ENCODE peak calls at places on chromosomes 1 and 21, in eight cellular contexts. One of them, this sample, is unnamed.

GRCh38 chr1:99456536-99456935 is 189.4 kb upstream of the PALMD start:
- DNase-seq in nucleus accumbens: no peak
- DNase-seq in choroid plexus epithelial cell: peak; percentile 17
- DNase-seq in stimulated activated CD8-positive, alpha-beta memory T cell treated with anti-CD3 and anti-CD28 coated beads, Interleukin-12 subunit alpha, Interleukin-12 subunit beta, amount 100 ng/mL, for 4 hours: no peak
- DNase-seq in NCI-H1048: no peak
- DNase-seq in C1 segment of cervical spinal cord: no peak
- DNase-seq in stimulated activated CD4-positive, alpha-beta T cell treated with anti-CD3 and anti-CD28 coated beads, Interleukin-4, amount 100 ng/mL, for 4 hours: no peak
- DNase-seq in cardiac muscle cell: no peak
- DNase-seq in this sample: no peak

GRCh38 chr1:29122987-29123870 is 474 bp downstream of the TMEM200B start:
- DNase-seq in nucleus accumbens: no peak
- DNase-seq in choroid plexus epithelial cell: peak; percentile 42
- DNase-seq in stimulated activated CD8-positive, alpha-beta memory T cell treated with anti-CD3 and anti-CD28 coated beads, Interleukin-12 subunit alpha, Interleukin-12 subunit beta, amount 100 ng/mL, for 4 hours: no peak
- DNase-seq in NCI-H1048: no peak
- DNase-seq in C1 segment of cervical spinal cord: no peak
- DNase-seq in stimulated activated CD4-positive, alpha-beta T cell treated with anti-CD3 and anti-CD28 coated beads, Interleukin-4, amount 100 ng/mL, for 4 hours: no peak
- DNase-seq in cardiac muscle cell: peak; percentile 53
- DNase-seq in this sample: no peak

GRCh38 chr1:21665711-21666571 is 3.2 kb downstream of the RAP1GAP start:
- DNase-seq in nucleus accumbens: no peak
- DNase-seq in choroid plexus epithelial cell: no peak
- DNase-seq in stimulated activated CD8-positive, alpha-beta memory T cell treated with anti-CD3 and anti-CD28 coated beads, Interleukin-12 subunit alpha, Interleukin-12 subunit beta, amount 100 ng/mL, for 4 hours: no peak
- DNase-seq in NCI-H1048: no peak
- DNase-seq in C1 segment of cervical spinal cord: no peak
- DNase-seq in stimulated activated CD4-positive, alpha-beta T cell treated with anti-CD3 and anti-CD28 coated beads, Interleukin-4, amount 100 ng/mL, for 4 hours: no peak
- DNase-seq in cardiac muscle cell: no peak
- DNase-seq in this sample: no peak

GRCh38 chr1:42105025-42105424 is 48.2 kb upstream of the GUCA2B start:
- DNase-seq in nucleus accumbens: no peak
- DNase-seq in choroid plexus epithelial cell: no peak
- DNase-seq in stimulated activated CD8-positive, alpha-beta memory T cell treated with anti-CD3 and anti-CD28 coated beads, Interleukin-12 subunit alpha, Interleukin-12 subunit beta, amount 100 ng/mL, for 4 hours: no peak
- DNase-seq in NCI-H1048: no peak
- DNase-seq in C1 segment of cervical spinal cord: no peak
- DNase-seq in stimulated activated CD4-positive, alpha-beta T cell treated with anti-CD3 and anti-CD28 coated beads, Interleukin-4, amount 100 ng/mL, for 4 hours: no peak
- DNase-seq in cardiac muscle cell: no peak
- DNase-seq in this sample: no peak

GRCh38 chr1:209646558-209646957 is 5.7 kb downstream of the LAMB3 start:
- DNase-seq in nucleus accumbens: no peak
- DNase-seq in choroid plexus epithelial cell: peak; percentile 52
- DNase-seq in stimulated activated CD8-positive, alpha-beta memory T cell treated with anti-CD3 and anti-CD28 coated beads, Interleukin-12 subunit alpha, Interleukin-12 subunit beta, amount 100 ng/mL, for 4 hours: no peak
- DNase-seq in NCI-H1048: no peak
- DNase-seq in C1 segment of cervical spinal cord: no peak
- DNase-seq in stimulated activated CD4-positive, alpha-beta T cell treated with anti-CD3 and anti-CD28 coated beads, Interleukin-4, amount 100 ng/mL, for 4 hours: no peak
- DNase-seq in cardiac muscle cell: no peak
- DNase-seq in this sample: no peak

GRCh38 chr1:157085416-157085815 is 14.2 kb downstream of the ETV3L start:
- DNase-seq in nucleus accumbens: no peak
- DNase-seq in choroid plexus epithelial cell: no peak
- DNase-seq in stimulated activated CD8-positive, alpha-beta memory T cell treated with anti-CD3 and anti-CD28 coated beads, Interleukin-12 subunit alpha, Interleukin-12 subunit beta, amount 100 ng/mL, for 4 hours: no peak
- DNase-seq in NCI-H1048: no peak
- DNase-seq in C1 segment of cervical spinal cord: no peak
- DNase-seq in stimulated activated CD4-positive, alpha-beta T cell treated with anti-CD3 and anti-CD28 coated beads, Interleukin-4, amount 100 ng/mL, for 4 hours: no peak
- DNase-seq in cardiac muscle cell: no peak
- DNase-seq in this sample: no peak

GRCh38 chr21:36699546-36700294 is 805 bp downstream of the SIM2 start:
- DNase-seq in nucleus accumbens: no peak
- DNase-seq in choroid plexus epithelial cell: no peak
- DNase-seq in stimulated activated CD8-positive, alpha-beta memory T cell treated with anti-CD3 and anti-CD28 coated beads, Interleukin-12 subunit alpha, Interleukin-12 subunit beta, amount 100 ng/mL, for 4 hours: no peak
- DNase-seq in NCI-H1048: no peak
- DNase-seq in C1 segment of cervical spinal cord: no peak
- DNase-seq in stimulated activated CD4-positive, alpha-beta T cell treated with anti-CD3 and anti-CD28 coated beads, Interleukin-4, amount 100 ng/mL, for 4 hours: no peak
- DNase-seq in cardiac muscle cell: no peak
- DNase-seq in this sample: no peak

GRCh38 chr1:69373520-69373919 is 194.2 kb upstream of the LRRC7 start:
- DNase-seq in nucleus accumbens: no peak
- DNase-seq in choroid plexus epithelial cell: no peak
- DNase-seq in stimulated activated CD8-positive, alpha-beta memory T cell treated with anti-CD3 and anti-CD28 coated beads, Interleukin-12 subunit alpha, Interleukin-12 subunit beta, amount 100 ng/mL, for 4 hours: no peak
- DNase-seq in NCI-H1048: no peak
- DNase-seq in C1 segment of cervical spinal cord: no peak
- DNase-seq in stimulated activated CD4-positive, alpha-beta T cell treated with anti-CD3 and anti-CD28 coated beads, Interleukin-4, amount 100 ng/mL, for 4 hours: no peak
- DNase-seq in cardiac muscle cell: no peak
- DNase-seq in this sample: no peak

GRCh38 chr1:186532481-186532880 is 71.6 kb upstream of the PDC start:
- DNase-seq in nucleus accumbens: no peak
- DNase-seq in choroid plexus epithelial cell: no peak
- DNase-seq in stimulated activated CD8-positive, alpha-beta memory T cell treated with anti-CD3 and anti-CD28 coated beads, Interleukin-12 subunit alpha, Interleukin-12 subunit beta, amount 100 ng/mL, for 4 hours: no peak
- DNase-seq in NCI-H1048: no peak
- DNase-seq in C1 segment of cervical spinal cord: no peak
- DNase-seq in stimulated activated CD4-positive, alpha-beta T cell treated with anti-CD3 and anti-CD28 coated beads, Interleukin-4, amount 100 ng/mL, for 4 hours: no peak
- DNase-seq in cardiac muscle cell: no peak
- DNase-seq in this sample: no peak

GRCh38 chr21:34889537-34890257 is 159.4 kb downstream of the RUNX1 start:
- DNase-seq in nucleus accumbens: no peak
- DNase-seq in choroid plexus epithelial cell: peak; percentile 83
- DNase-seq in stimulated activated CD8-positive, alpha-beta memory T cell treated with anti-CD3 and anti-CD28 coated beads, Interleukin-12 subunit alpha, Interleukin-12 subunit beta, amount 100 ng/mL, for 4 hours: peak; percentile 68
- DNase-seq in NCI-H1048: peak; percentile 21
- DNase-seq in C1 segment of cervical spinal cord: no peak
- DNase-seq in stimulated activated CD4-positive, alpha-beta T cell treated with anti-CD3 and anti-CD28 coated beads, Interleukin-4, amount 100 ng/mL, for 4 hours: peak; percentile 73
- DNase-seq in cardiac muscle cell: peak; percentile 72
- DNase-seq in this sample: peak; percentile 66

GRCh38 chr1:90919190-90919719 is 102.6 kb downstream of the ZNF644 start:
- DNase-seq in nucleus accumbens: no peak
- DNase-seq in choroid plexus epithelial cell: no peak
- DNase-seq in stimulated activated CD8-positive, alpha-beta memory T cell treated with anti-CD3 and anti-CD28 coated beads, Interleukin-12 subunit alpha, Interleukin-12 subunit beta, amount 100 ng/mL, for 4 hours: no peak
- DNase-seq in NCI-H1048: no peak
- DNase-seq in C1 segment of cervical spinal cord: no peak
- DNase-seq in stimulated activated CD4-positive, alpha-beta T cell treated with anti-CD3 and anti-CD28 coated beads, Interleukin-4, amount 100 ng/mL, for 4 hours: no peak
- DNase-seq in cardiac muscle cell: no peak
- DNase-seq in this sample: no peak

GRCh38 chr21:39484711-39485264 is 33.0 kb downstream of the SH3BGR start:
- DNase-seq in nucleus accumbens: no peak
- DNase-seq in choroid plexus epithelial cell: peak; percentile 5
- DNase-seq in stimulated activated CD8-positive, alpha-beta memory T cell treated with anti-CD3 and anti-CD28 coated beads, Interleukin-12 subunit alpha, Interleukin-12 subunit beta, amount 100 ng/mL, for 4 hours: no peak
- DNase-seq in NCI-H1048: no peak
- DNase-seq in C1 segment of cervical spinal cord: no peak
- DNase-seq in stimulated activated CD4-positive, alpha-beta T cell treated with anti-CD3 and anti-CD28 coated beads, Interleukin-4, amount 100 ng/mL, for 4 hours: no peak
- DNase-seq in cardiac muscle cell: no peak
- DNase-seq in this sample: no peak

GRCh38 chr1:38735651-38736161 is 123.9 kb downstream of the RRAGC start:
- DNase-seq in nucleus accumbens: no peak
- DNase-seq in choroid plexus epithelial cell: peak; percentile 67
- DNase-seq in stimulated activated CD8-positive, alpha-beta memory T cell treated with anti-CD3 and anti-CD28 coated beads, Interleukin-12 subunit alpha, Interleukin-12 subunit beta, amount 100 ng/mL, for 4 hours: no peak
- DNase-seq in NCI-H1048: no peak
- DNase-seq in C1 segment of cervical spinal cord: no peak
- DNase-seq in stimulated activated CD4-positive, alpha-beta T cell treated with anti-CD3 and anti-CD28 coated beads, Interleukin-4, amount 100 ng/mL, for 4 hours: no peak
- DNase-seq in cardiac muscle cell: no peak
- DNase-seq in this sample: no peak

GRCh38 chr1:230160957-230161771 is 94.1 kb downstream of the GALNT2 start:
- DNase-seq in nucleus accumbens: no peak
- DNase-seq in choroid plexus epithelial cell: no peak
- DNase-seq in stimulated activated CD8-positive, alpha-beta memory T cell treated with anti-CD3 and anti-CD28 coated beads, Interleukin-12 subunit alpha, Interleukin-12 subunit beta, amount 100 ng/mL, for 4 hours: no peak
- DNase-seq in NCI-H1048: no peak
- DNase-seq in C1 segment of cervical spinal cord: no peak
- DNase-seq in stimulated activated CD4-positive, alpha-beta T cell treated with anti-CD3 and anti-CD28 coated beads, Interleukin-4, amount 100 ng/mL, for 4 hours: no peak
- DNase-seq in cardiac muscle cell: no peak
- DNase-seq in this sample: no peak

GRCh38 chr1:31798433-31799195 is 17.2 kb downstream of the SPOCD1 start:
- DNase-seq in nucleus accumbens: no peak
- DNase-seq in choroid plexus epithelial cell: peak; percentile 73
- DNase-seq in stimulated activated CD8-positive, alpha-beta memory T cell treated with anti-CD3 and anti-CD28 coated beads, Interleukin-12 subunit alpha, Interleukin-12 subunit beta, amount 100 ng/mL, for 4 hours: no peak
- DNase-seq in NCI-H1048: no peak
- DNase-seq in C1 segment of cervical spinal cord: no peak
- DNase-seq in stimulated activated CD4-positive, alpha-beta T cell treated with anti-CD3 and anti-CD28 coated beads, Interleukin-4, amount 100 ng/mL, for 4 hours: no peak
- DNase-seq in cardiac muscle cell: no peak
- DNase-seq in this sample: peak; percentile 45

GRCh38 chr1:229619614-229620013 is 6.3 kb downstream of the TAF5L start:
- DNase-seq in nucleus accumbens: no peak
- DNase-seq in choroid plexus epithelial cell: no peak
- DNase-seq in stimulated activated CD8-positive, alpha-beta memory T cell treated with anti-CD3 and anti-CD28 coated beads, Interleukin-12 subunit alpha, Interleukin-12 subunit beta, amount 100 ng/mL, for 4 hours: no peak
- DNase-seq in NCI-H1048: no peak
- DNase-seq in C1 segment of cervical spinal cord: no peak
- DNase-seq in stimulated activated CD4-positive, alpha-beta T cell treated with anti-CD3 and anti-CD28 coated beads, Interleukin-4, amount 100 ng/mL, for 4 hours: no peak
- DNase-seq in cardiac muscle cell: no peak
- DNase-seq in this sample: no peak

GRCh38 chr1:20974069-20974468 is 187.0 kb upstream of the HP1BP3 start:
- DNase-seq in nucleus accumbens: no peak
- DNase-seq in choroid plexus epithelial cell: peak; percentile 28
- DNase-seq in stimulated activated CD8-positive, alpha-beta memory T cell treated with anti-CD3 and anti-CD28 coated beads, Interleukin-12 subunit alpha, Interleukin-12 subunit beta, amount 100 ng/mL, for 4 hours: no peak
- DNase-seq in NCI-H1048: no peak
- DNase-seq in C1 segment of cervical spinal cord: no peak
- DNase-seq in stimulated activated CD4-positive, alpha-beta T cell treated with anti-CD3 and anti-CD28 coated beads, Interleukin-4, amount 100 ng/mL, for 4 hours: no peak
- DNase-seq in cardiac muscle cell: no peak
- DNase-seq in this sample: no peak

GRCh38 chr1:202807926-202808757 is at the start of gene KDM5B:
- DNase-seq in nucleus accumbens: peak; percentile 49
- DNase-seq in choroid plexus epithelial cell: peak; percentile 86
- DNase-seq in stimulated activated CD8-positive, alpha-beta memory T cell treated with anti-CD3 and anti-CD28 coated beads, Interleukin-12 subunit alpha, Interleukin-12 subunit beta, amount 100 ng/mL, for 4 hours: peak; percentile 62
- DNase-seq in NCI-H1048: peak; percentile 37
- DNase-seq in C1 segment of cervical spinal cord: no peak
- DNase-seq in stimulated activated CD4-positive, alpha-beta T cell treated with anti-CD3 and anti-CD28 coated beads, Interleukin-4, amount 100 ng/mL, for 4 hours: peak; percentile 76
- DNase-seq in cardiac muscle cell: peak; percentile 79
- DNase-seq in this sample: peak; percentile 67

GRCh38 chr1:185156321-185156853 is 366 bp downstream of the TRMT1L start:
- DNase-seq in nucleus accumbens: no peak
- DNase-seq in choroid plexus epithelial cell: no peak
- DNase-seq in stimulated activated CD8-positive, alpha-beta memory T cell treated with anti-CD3 and anti-CD28 coated beads, Interleukin-12 subunit alpha, Interleukin-12 subunit beta, amount 100 ng/mL, for 4 hours: no peak
- DNase-seq in NCI-H1048: no peak
- DNase-seq in C1 segment of cervical spinal cord: peak; percentile 54
- DNase-seq in stimulated activated CD4-positive, alpha-beta T cell treated with anti-CD3 and anti-CD28 coated beads, Interleukin-4, amount 100 ng/mL, for 4 hours: no peak
- DNase-seq in cardiac muscle cell: no peak
- DNase-seq in this sample: peak; percentile 54

GRCh38 chr1:216793303-216793702 is 70.1 kb upstream of the ESRRG start:
- DNase-seq in nucleus accumbens: no peak
- DNase-seq in choroid plexus epithelial cell: no peak
- DNase-seq in stimulated activated CD8-positive, alpha-beta memory T cell treated with anti-CD3 and anti-CD28 coated beads, Interleukin-12 subunit alpha, Interleukin-12 subunit beta, amount 100 ng/mL, for 4 hours: no peak
- DNase-seq in NCI-H1048: no peak
- DNase-seq in C1 segment of cervical spinal cord: no peak
- DNase-seq in stimulated activated CD4-positive, alpha-beta T cell treated with anti-CD3 and anti-CD28 coated beads, Interleukin-4, amount 100 ng/mL, for 4 hours: no peak
- DNase-seq in cardiac muscle cell: no peak
- DNase-seq in this sample: no peak

GRCh38 chr1:184693011-184693410 is 61.6 kb downstream of the EDEM3 start:
- DNase-seq in nucleus accumbens: no peak
- DNase-seq in choroid plexus epithelial cell: no peak
- DNase-seq in stimulated activated CD8-positive, alpha-beta memory T cell treated with anti-CD3 and anti-CD28 coated beads, Interleukin-12 subunit alpha, Interleukin-12 subunit beta, amount 100 ng/mL, for 4 hours: no peak
- DNase-seq in NCI-H1048: no peak
- DNase-seq in C1 segment of cervical spinal cord: no peak
- DNase-seq in stimulated activated CD4-positive, alpha-beta T cell treated with anti-CD3 and anti-CD28 coated beads, Interleukin-4, amount 100 ng/mL, for 4 hours: no peak
- DNase-seq in cardiac muscle cell: no peak
- DNase-seq in this sample: no peak

GRCh38 chr21:21156397-21156796 is 158.2 kb downstream of the NCAM2 start:
- DNase-seq in nucleus accumbens: no peak
- DNase-seq in choroid plexus epithelial cell: no peak
- DNase-seq in stimulated activated CD8-positive, alpha-beta memory T cell treated with anti-CD3 and anti-CD28 coated beads, Interleukin-12 subunit alpha, Interleukin-12 subunit beta, amount 100 ng/mL, for 4 hours: no peak
- DNase-seq in NCI-H1048: no peak
- DNase-seq in C1 segment of cervical spinal cord: no peak
- DNase-seq in stimulated activated CD4-positive, alpha-beta T cell treated with anti-CD3 and anti-CD28 coated beads, Interleukin-4, amount 100 ng/mL, for 4 hours: no peak
- DNase-seq in cardiac muscle cell: no peak
- DNase-seq in this sample: no peak

GRCh38 chr1:119275145-119275929 is 93.2 kb upstream of the HAO2 start:
- DNase-seq in nucleus accumbens: no peak
- DNase-seq in choroid plexus epithelial cell: peak; percentile 85
- DNase-seq in stimulated activated CD8-positive, alpha-beta memory T cell treated with anti-CD3 and anti-CD28 coated beads, Interleukin-12 subunit alpha, Interleukin-12 subunit beta, amount 100 ng/mL, for 4 hours: no peak
- DNase-seq in NCI-H1048: peak; percentile 56
- DNase-seq in C1 segment of cervical spinal cord: no peak
- DNase-seq in stimulated activated CD4-positive, alpha-beta T cell treated with anti-CD3 and anti-CD28 coated beads, Interleukin-4, amount 100 ng/mL, for 4 hours: peak; percentile 6
- DNase-seq in cardiac muscle cell: peak; percentile 76
- DNase-seq in this sample: no peak

GRCh38 chr1:102296116-102296515 is 299.4 kb upstream of the OLFM3 start:
- DNase-seq in nucleus accumbens: no peak
- DNase-seq in choroid plexus epithelial cell: no peak
- DNase-seq in stimulated activated CD8-positive, alpha-beta memory T cell treated with anti-CD3 and anti-CD28 coated beads, Interleukin-12 subunit alpha, Interleukin-12 subunit beta, amount 100 ng/mL, for 4 hours: no peak
- DNase-seq in NCI-H1048: no peak
- DNase-seq in C1 segment of cervical spinal cord: no peak
- DNase-seq in stimulated activated CD4-positive, alpha-beta T cell treated with anti-CD3 and anti-CD28 coated beads, Interleukin-4, amount 100 ng/mL, for 4 hours: no peak
- DNase-seq in cardiac muscle cell: no peak
- DNase-seq in this sample: no peak

GRCh38 chr1:160607051-160608032 is 28.0 kb upstream of the CD84 start:
- DNase-seq in nucleus accumbens: no peak
- DNase-seq in choroid plexus epithelial cell: peak; percentile 93
- DNase-seq in stimulated activated CD8-positive, alpha-beta memory T cell treated with anti-CD3 and anti-CD28 coated beads, Interleukin-12 subunit alpha, Interleukin-12 subunit beta, amount 100 ng/mL, for 4 hours: peak; percentile 28
- DNase-seq in NCI-H1048: peak; percentile 34
- DNase-seq in C1 segment of cervical spinal cord: no peak
- DNase-seq in stimulated activated CD4-positive, alpha-beta T cell treated with anti-CD3 and anti-CD28 coated beads, Interleukin-4, amount 100 ng/mL, for 4 hours: peak; percentile 71
- DNase-seq in cardiac muscle cell: peak; percentile 79
- DNase-seq in this sample: peak; percentile 44

GRCh38 chr1:29124366-29125236 is 898 bp upstream of the TMEM200B start:
- DNase-seq in nucleus accumbens: no peak
- DNase-seq in choroid plexus epithelial cell: peak; percentile 82
- DNase-seq in stimulated activated CD8-positive, alpha-beta memory T cell treated with anti-CD3 and anti-CD28 coated beads, Interleukin-12 subunit alpha, Interleukin-12 subunit beta, amount 100 ng/mL, for 4 hours: peak; percentile 32
- DNase-seq in NCI-H1048: no peak
- DNase-seq in C1 segment of cervical spinal cord: no peak
- DNase-seq in stimulated activated CD4-positive, alpha-beta T cell treated with anti-CD3 and anti-CD28 coated beads, Interleukin-4, amount 100 ng/mL, for 4 hours: peak; percentile 35
- DNase-seq in cardiac muscle cell: peak; percentile 93
- DNase-seq in this sample: peak; percentile 73

GRCh38 chr21:30831194-30831765 is 1.7 kb upstream of the KRTAP7-1 start:
- DNase-seq in nucleus accumbens: no peak
- DNase-seq in choroid plexus epithelial cell: peak; percentile 23
- DNase-seq in stimulated activated CD8-positive, alpha-beta memory T cell treated with anti-CD3 and anti-CD28 coated beads, Interleukin-12 subunit alpha, Interleukin-12 subunit beta, amount 100 ng/mL, for 4 hours: peak; percentile 0
- DNase-seq in NCI-H1048: no peak
- DNase-seq in C1 segment of cervical spinal cord: no peak
- DNase-seq in stimulated activated CD4-positive, alpha-beta T cell treated with anti-CD3 and anti-CD28 coated beads, Interleukin-4, amount 100 ng/mL, for 4 hours: peak; percentile 20
- DNase-seq in cardiac muscle cell: peak; percentile 9
- DNase-seq in this sample: no peak

GRCh38 chr1:217089239-217090014 is 366.2 kb upstream of the ESRRG start:
- DNase-seq in nucleus accumbens: peak; percentile 56
- DNase-seq in choroid plexus epithelial cell: peak; percentile 68
- DNase-seq in stimulated activated CD8-positive, alpha-beta memory T cell treated with anti-CD3 and anti-CD28 coated beads, Interleukin-12 subunit alpha, Interleukin-12 subunit beta, amount 100 ng/mL, for 4 hours: no peak
- DNase-seq in NCI-H1048: no peak
- DNase-seq in C1 segment of cervical spinal cord: no peak
- DNase-seq in stimulated activated CD4-positive, alpha-beta T cell treated with anti-CD3 and anti-CD28 coated beads, Interleukin-4, amount 100 ng/mL, for 4 hours: no peak
- DNase-seq in cardiac muscle cell: peak; percentile 84
- DNase-seq in this sample: no peak